ENCODE peak calls at places on chromosomes 3 and 15, in eight cellular contexts. One of them, this sample, is unnamed.
A peak's percentile ranks its signal among the peaks of the same experiment; 100 is the strongest.

GRCh38 chr15:58307313-58307961 is 124.4 kb upstream of the LIPC start:
- DNase-seq in AG09309: peak; percentile 56
- DNase-seq in brain microvascular endothelial cell: no peak
- DNase-seq in endodermal cell: no peak
- DNase-seq in left ventricle myocardium inferior: no peak
- DNase-seq in Panc1: no peak
- DNase-seq in coronary artery: no peak
- DNase-seq in thoracic aorta: no peak
- DNase-seq in this sample: peak; percentile 91

GRCh38 chr3:124246366-124246765 is 254.4 kb upstream of the ROPN1 start:
- DNase-seq in endodermal cell: no peak
- DNase-seq in coronary artery: no peak
- DNase-seq in left ventricle myocardium inferior: no peak
- DNase-seq in thoracic aorta: no peak
- DNase-seq in Panc1: no peak
- DNase-seq in AG09309: no peak
- DNase-seq in brain microvascular endothelial cell: no peak
- DNase-seq in this sample: peak; percentile 57

GRCh38 chr15:49570672-49571071 is 49.9 kb downstream of the FAM227B start:
- DNase-seq in brain microvascular endothelial cell: no peak
- DNase-seq in AG09309: no peak
- DNase-seq in thoracic aorta: no peak
- DNase-seq in left ventricle myocardium inferior: no peak
- DNase-seq in endodermal cell: no peak
- DNase-seq in coronary artery: no peak
- DNase-seq in Panc1: no peak
- DNase-seq in this sample: no peak

GRCh38 chr3:15405448-15406050 is 21.8 kb downstream of the METTL6 start:
- DNase-seq in endodermal cell: peak; percentile 55
- DNase-seq in Panc1: no peak
- DNase-seq in thoracic aorta: no peak
- DNase-seq in left ventricle myocardium inferior: no peak
- DNase-seq in AG09309: peak; percentile 27
- DNase-seq in coronary artery: no peak
- DNase-seq in brain microvascular endothelial cell: peak; percentile 40
- DNase-seq in this sample: peak; percentile 84

GRCh38 chr3:193660698-193661400 is 67.8 kb downstream of the OPA1 start:
- DNase-seq in coronary artery: no peak
- DNase-seq in Panc1: no peak
- DNase-seq in AG09309: no peak
- DNase-seq in left ventricle myocardium inferior: no peak
- DNase-seq in endodermal cell: no peak
- DNase-seq in thoracic aorta: no peak
- DNase-seq in brain microvascular endothelial cell: no peak
- DNase-seq in this sample: no peak

GRCh38 chr3:20280257-20280656 is 94.3 kb upstream of the SGO1 start:
- DNase-seq in coronary artery: no peak
- DNase-seq in endodermal cell: no peak
- DNase-seq in AG09309: no peak
- DNase-seq in brain microvascular endothelial cell: no peak
- DNase-seq in thoracic aorta: no peak
- DNase-seq in left ventricle myocardium inferior: no peak
- DNase-seq in Panc1: no peak
- DNase-seq in this sample: no peak

GRCh38 chr3:55167586-55168317 is 239.9 kb upstream of the LRTM1 start:
- DNase-seq in endodermal cell: no peak
- DNase-seq in Panc1: no peak
- DNase-seq in coronary artery: no peak
- DNase-seq in brain microvascular endothelial cell: peak; percentile 74
- DNase-seq in left ventricle myocardium inferior: no peak
- DNase-seq in AG09309: no peak
- DNase-seq in thoracic aorta: no peak
- DNase-seq in this sample: peak; percentile 60

GRCh38 chr15:91787198-91787597 is 66.3 kb upstream of the SLCO3A1 start:
- DNase-seq in left ventricle myocardium inferior: no peak
- DNase-seq in endodermal cell: no peak
- DNase-seq in Panc1: no peak
- DNase-seq in brain microvascular endothelial cell: no peak
- DNase-seq in coronary artery: no peak
- DNase-seq in AG09309: no peak
- DNase-seq in thoracic aorta: no peak
- DNase-seq in this sample: no peak

GRCh38 chr3:37956353-37957184 is 34.0 kb upstream of the VILL start:
- DNase-seq in AG09309: no peak
- DNase-seq in Panc1: no peak
- DNase-seq in coronary artery: no peak
- DNase-seq in left ventricle myocardium inferior: no peak
- DNase-seq in brain microvascular endothelial cell: no peak
- DNase-seq in endodermal cell: no peak
- DNase-seq in thoracic aorta: no peak
- DNase-seq in this sample: no peak

GRCh38 chr3:108589998-108590323 is 439 bp downstream of the DZIP3 start:
- DNase-seq in brain microvascular endothelial cell: no peak
- DNase-seq in thoracic aorta: no peak
- DNase-seq in endodermal cell: no peak
- DNase-seq in left ventricle myocardium inferior: no peak
- DNase-seq in Panc1: no peak
- DNase-seq in AG09309: no peak
- DNase-seq in coronary artery: no peak
- DNase-seq in this sample: no peak
- TF ChIP-seq CTCF in brain microvascular endothelial cell: no peak
- TF ChIP-seq CTCF in thoracic aorta: peak; percentile 3
- TF ChIP-seq CTCF in endodermal cell: no peak
- TF ChIP-seq CTCF in left ventricle myocardium inferior: no peak
- TF ChIP-seq CTCF in Panc1: no peak
- TF ChIP-seq CTCF in AG09309: no peak
- TF ChIP-seq CTCF in coronary artery: no peak
- TF ChIP-seq CTCF in this sample: no peak

DNA sequence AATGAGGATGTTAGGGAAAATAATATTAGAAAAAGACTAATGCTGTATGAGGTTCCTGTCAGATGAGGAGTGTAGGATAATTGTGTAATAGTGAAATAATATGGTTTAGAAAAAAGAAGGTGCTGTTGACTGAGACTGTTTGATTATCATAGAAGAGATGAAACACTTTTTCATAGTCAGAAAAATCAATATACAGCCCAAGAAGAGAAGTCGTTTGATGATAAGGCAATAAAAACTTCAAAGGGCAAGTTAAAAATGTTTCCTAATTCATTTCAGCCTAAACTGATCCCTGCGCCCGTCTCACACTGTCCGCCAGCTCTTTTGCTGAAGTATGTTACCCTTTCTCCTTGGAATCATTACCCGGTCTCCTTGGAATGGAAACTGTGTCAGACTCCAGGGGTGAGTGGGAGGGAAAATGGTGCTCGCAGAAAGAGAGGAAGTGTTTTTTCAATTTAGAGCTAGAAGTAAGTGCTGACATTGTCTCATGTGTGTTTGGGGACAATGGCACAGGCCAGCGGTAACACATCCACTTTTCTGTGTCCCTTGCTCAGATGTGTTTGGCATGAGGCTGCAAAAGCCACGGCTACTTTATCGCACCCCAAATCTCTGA is 23.6 kb downstream of the DUT start:
- DNase-seq in coronary artery: no peak
- DNase-seq in AG09309: no peak
- DNase-seq in thoracic aorta: no peak
- DNase-seq in brain microvascular endothelial cell: no peak
- DNase-seq in Panc1: no peak
- DNase-seq in left ventricle myocardium inferior: no peak
- DNase-seq in endodermal cell: no peak
- DNase-seq in this sample: no peak
- H3K4me3 ChIP-seq in coronary artery: peak overlapping the region; percentile 4
- H3K4me3 ChIP-seq in AG09309: no peak overlapping the region
- H3K4me3 ChIP-seq in thoracic aorta: peak overlapping the region; percentile 36
- H3K4me3 ChIP-seq in brain microvascular endothelial cell: no peak overlapping the region
- H3K4me3 ChIP-seq in Panc1: no peak overlapping the region
- H3K4me3 ChIP-seq in left ventricle myocardium inferior: no peak overlapping the region
- H3K4me3 ChIP-seq in endodermal cell: no peak overlapping the region
- H3K4me3 ChIP-seq in this sample: no peak overlapping the region

DNA sequence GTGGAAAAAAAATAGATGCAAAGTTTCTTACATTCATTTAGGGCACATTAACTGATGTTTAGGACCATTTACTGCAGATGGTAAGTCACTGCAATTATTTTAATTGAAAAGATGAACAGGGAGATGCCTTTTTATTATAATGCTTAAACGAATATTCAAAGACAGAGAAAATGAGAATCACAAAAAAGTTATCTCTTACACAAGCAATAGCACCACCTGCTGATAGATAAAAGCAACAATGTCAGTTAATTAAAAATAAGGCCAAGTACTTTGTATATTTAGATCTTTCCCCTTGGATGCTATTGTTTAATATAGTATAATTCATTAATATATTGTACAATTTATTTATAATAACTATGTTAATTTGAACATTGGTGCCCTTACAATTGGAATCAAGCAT is 55.9 kb downstream of the IFT80 start:
- DNase-seq in brain microvascular endothelial cell: no peak
- DNase-seq in thoracic aorta: no peak
- DNase-seq in AG09309: no peak
- DNase-seq in coronary artery: no peak
- DNase-seq in Panc1: no peak
- DNase-seq in left ventricle myocardium inferior: no peak
- DNase-seq in endodermal cell: no peak
- DNase-seq in this sample: peak; percentile 53
- TF ChIP-seq CTCF in brain microvascular endothelial cell: peak; percentile 24
- TF ChIP-seq CTCF in thoracic aorta: no peak
- TF ChIP-seq CTCF in AG09309: peak; percentile 24
- TF ChIP-seq CTCF in coronary artery: no peak
- TF ChIP-seq CTCF in Panc1: peak; percentile 47
- TF ChIP-seq CTCF in left ventricle myocardium inferior: peak; percentile 57
- TF ChIP-seq CTCF in endodermal cell: peak; percentile 62
- TF ChIP-seq CTCF in this sample: peak; percentile 46

GRCh38 chr3:141881702-141882101 is 5.3 kb downstream of the ATP1B3 start:
- DNase-seq in Panc1: no peak
- DNase-seq in brain microvascular endothelial cell: no peak
- DNase-seq in thoracic aorta: no peak
- DNase-seq in AG09309: no peak
- DNase-seq in endodermal cell: no peak
- DNase-seq in coronary artery: no peak
- DNase-seq in left ventricle myocardium inferior: no peak
- DNase-seq in this sample: no peak

GRCh38 chr3:141887051-141887450 is 10.6 kb downstream of the ATP1B3 start:
- DNase-seq in Panc1: no peak
- DNase-seq in endodermal cell: no peak
- DNase-seq in AG09309: no peak
- DNase-seq in left ventricle myocardium inferior: no peak
- DNase-seq in thoracic aorta: no peak
- DNase-seq in brain microvascular endothelial cell: no peak
- DNase-seq in coronary artery: no peak
- DNase-seq in this sample: no peak
- H3K4me3 ChIP-seq in Panc1: no peak overlapping the region
- H3K4me3 ChIP-seq in endodermal cell: no peak overlapping the region
- H3K4me3 ChIP-seq in AG09309: no peak overlapping the region
- H3K4me3 ChIP-seq in left ventricle myocardium inferior: no peak overlapping the region
- H3K4me3 ChIP-seq in thoracic aorta: no peak overlapping the region
- H3K4me3 ChIP-seq in brain microvascular endothelial cell: no peak overlapping the region
- H3K4me3 ChIP-seq in coronary artery: no peak overlapping the region
- H3K4me3 ChIP-seq in this sample: no peak overlapping the region